ENCODE peak calls at places on chromosomes 11 and 22, in eight cellular contexts. C is H9; I is CD4-positive, alpha-beta T cell; G is uterus; W is nephron progenitor cell; K is pancreas; T is IMR-90; P is endothelial cell of umbilical vein. A is an unnamed sample.

GRCh38 chr11:587978-588380 is 11.7 kb downstream of the PHRF1 start:
- DNase-seq in K (peak), I (peak), G (no peak), W (no peak), P (no peak), C (no peak), T (peak), A (no peak)

GRCh38 chr11:126925321-126926093 is 75.1 kb downstream of the KIRREL3 start:
- DNase-seq in I (no peak), G (no peak), P (no peak), W (no peak), T (peak), K (no peak), C (peak), A (no peak)

GRCh38 chr11:88100161-88100560 is 75.1 kb downstream of the RAB38 start:
- DNase-seq in P (peak), G (no peak), K (no peak), I (no peak), W (no peak), T (no peak), C (no peak), A (no peak)

GRCh38 chr11:41306435-41306834 is 153.0 kb downstream of the LRRC4C start:
- DNase-seq in G (no peak), T (no peak), P (no peak), W (no peak), I (no peak), C (no peak), K (no peak), A (no peak)

GRCh38 chr11:64610596-64610995 is 19.6 kb downstream of the SLC22A12 start:
- DNase-seq in T (no peak), I (no peak), P (no peak), K (no peak), G (no peak), C (no peak), W (no peak), A (no peak)

GRCh38 chr22:38109391-38110000 is 988 bp downstream of the BAIAP2L2 start:
- DNase-seq in K (no peak), C (no peak), W (no peak), I (no peak), T (no peak), P (no peak), G (no peak), A (no peak)

GRCh38 chr11:74442601-74443000 is 24.7 kb downstream of the KCNE3 start:
- DNase-seq in I (no peak), C (no peak), W (no peak), G (no peak), T (peak), K (no peak), P (no peak), A (no peak)

GRCh38 chr11:75815345-75815983 is 454 bp downstream of the UVRAG start:
- DNase-seq in I (no peak), P (peak), G (no peak), C (peak), T (peak), K (peak), W (peak), A (no peak)

GRCh38 chr22:21646608-21647590 is 4.8 kb downstream of the SDF2L1 start:
- DNase-seq in C (peak), W (peak), K (peak), I (peak), P (peak), T (peak), G (peak), A (peak)

GRCh38 chr11:111162306-111162705 is 83.2 kb upstream of the POU2AF2 start:
- DNase-seq in I (no peak), W (no peak), G (no peak), K (no peak), P (no peak), T (peak), C (no peak), A (no peak)

GRCh38 chr11:3970101-3970500 is 114.6 kb downstream of the STIM1 start:
- DNase-seq in K (no peak), I (no peak), T (no peak), W (no peak), G (no peak), P (no peak), C (no peak), A (no peak)

GRCh38 chr11:121762820-121763219 is 310.1 kb upstream of the SORL1-AS1 start:
- DNase-seq in K (no peak), G (peak), C (peak), P (peak), T (peak), W (no peak), I (no peak), A (no peak)

GRCh38 chr22:22714600-22715361 is 70.4 kb downstream of the GGTLC2 start:
- DNase-seq in K (no peak), W (no peak), G (no peak), I (no peak), P (no peak), T (no peak), C (no peak), A (peak)

GRCh38 chr11:76188873-76189272 is 17.4 kb downstream of the WNT11 start:
- DNase-seq in P (no peak), W (no peak), C (no peak), I (no peak), G (no peak), T (no peak), K (no peak), A (no peak)

GRCh38 chr22:38824587-38824986 is 19.2 kb downstream of the NPTXR start:
- DNase-seq in T (peak), P (peak), C (peak), W (peak), K (peak), G (no peak), I (peak), A (peak)

GRCh38 chr11:44598831-44599230 is 33.4 kb downstream of the CD82 start:
- DNase-seq in C (no peak), T (no peak), W (no peak), P (no peak), I (no peak), K (no peak), G (no peak), A (no peak)

GRCh38 chr22:20853236-20853660 is 5.4 kb downstream of the PI4KA start:
- DNase-seq in W (no peak), I (no peak), P (no peak), C (no peak), K (no peak), T (no peak), G (no peak), A (no peak)

GRCh38 chr11:106961048-106961447 is 57.2 kb downstream of the GUCY1A2 start:
- DNase-seq in I (no peak), W (no peak), T (no peak), P (no peak), C (no peak), K (no peak), G (no peak), A (no peak)

GRCh38 chr22:37051629-37052385 is at the start of gene KCTD17:
- DNase-seq in I (peak), P (peak), W (peak), T (peak), G (peak), K (peak), C (peak), A (peak)
- TF ChIP-seq CTCF in I (no peak), P (no peak), W (no peak), T (peak), G (peak), K (no peak), C (no peak), A (no peak)

DNA sequence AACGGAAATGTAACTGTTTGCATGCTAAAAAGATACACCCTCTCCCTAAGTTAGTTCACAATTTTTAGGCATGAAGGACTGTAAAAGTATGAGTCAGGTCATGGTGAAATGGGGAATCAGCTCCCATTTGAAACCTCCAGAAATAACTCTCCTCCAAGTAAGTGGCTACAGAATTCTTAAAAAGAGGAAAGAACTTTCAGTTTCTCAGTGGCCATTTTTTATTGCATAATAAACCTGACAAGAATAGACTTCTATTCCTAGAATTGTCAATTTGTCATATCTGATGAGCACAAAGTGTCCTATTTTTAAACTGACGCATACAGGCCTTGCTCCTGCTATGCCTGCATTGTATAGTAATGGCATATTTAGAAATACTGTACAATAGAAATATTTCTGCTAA is 612.2 kb downstream of the CNTN5 start:
- DNase-seq in W (no peak), C (no peak), K (no peak), G (no peak), I (no peak), T (no peak), P (no peak), A (no peak)
- TF ChIP-seq CTCF in W (no peak), C (no peak), K (no peak), G (no peak), I (no peak), T (no peak), P (no peak), A (no peak)

GRCh38 chr11:67275606-67276409 is 9.5 kb downstream of the GRK2 start:
- DNase-seq in T (no peak), G (peak), W (peak), C (no peak), I (no peak), P (no peak), K (no peak), A (no peak)
- TF ChIP-seq CTCF in T (no peak), G (no peak), W (no peak), C (no peak), I (no peak), P (no peak), K (no peak), A (no peak)

GRCh38 chr22:46761539-46762237 is 762 bp upstream of the TBC1D22A start:
- DNase-seq in K (no peak), W (no peak), P (no peak), I (no peak), T (peak), G (no peak), C (no peak), A (no peak)

GRCh38 chr22:46763051-46763705 is 728 bp downstream of the TBC1D22A start:
- DNase-seq in W (no peak), C (no peak), T (peak), I (peak), G (peak), P (peak), K (no peak), A (no peak)

GRCh38 chr22:46758867-46759290 is 3.6 kb upstream of the TBC1D22A start:
- DNase-seq in I (peak), P (peak), C (peak), W (peak), G (no peak), K (no peak), T (peak), A (no peak)

GRCh38 chr22:46762238-46763050 is at the start of gene TBC1D22A:
- DNase-seq in W (peak), P (peak), T (peak), K (peak), G (peak), C (peak), I (peak), A (peak)

GRCh38 chr22:46761017-46761416 is 1.4 kb upstream of the TBC1D22A start:
- DNase-seq in G (no peak), I (no peak), P (no peak), W (no peak), T (no peak), K (no peak), C (no peak), A (no peak)
- TF ChIP-seq CTCF in G (no peak), I (no peak), P (no peak), W (no peak), T (no peak), K (no peak), C (no peak), A (no peak)

GRCh38 chr11:9990221-9990973 is 303.6 kb downstream of the SBF2 start:
- DNase-seq in G (no peak), K (no peak), T (peak), C (no peak), I (no peak), W (no peak), P (peak), A (no peak)
- TF ChIP-seq CTCF in G (no peak), K (no peak), T (peak), C (peak), I (no peak), W (no peak), P (no peak), A (peak)

DNA sequence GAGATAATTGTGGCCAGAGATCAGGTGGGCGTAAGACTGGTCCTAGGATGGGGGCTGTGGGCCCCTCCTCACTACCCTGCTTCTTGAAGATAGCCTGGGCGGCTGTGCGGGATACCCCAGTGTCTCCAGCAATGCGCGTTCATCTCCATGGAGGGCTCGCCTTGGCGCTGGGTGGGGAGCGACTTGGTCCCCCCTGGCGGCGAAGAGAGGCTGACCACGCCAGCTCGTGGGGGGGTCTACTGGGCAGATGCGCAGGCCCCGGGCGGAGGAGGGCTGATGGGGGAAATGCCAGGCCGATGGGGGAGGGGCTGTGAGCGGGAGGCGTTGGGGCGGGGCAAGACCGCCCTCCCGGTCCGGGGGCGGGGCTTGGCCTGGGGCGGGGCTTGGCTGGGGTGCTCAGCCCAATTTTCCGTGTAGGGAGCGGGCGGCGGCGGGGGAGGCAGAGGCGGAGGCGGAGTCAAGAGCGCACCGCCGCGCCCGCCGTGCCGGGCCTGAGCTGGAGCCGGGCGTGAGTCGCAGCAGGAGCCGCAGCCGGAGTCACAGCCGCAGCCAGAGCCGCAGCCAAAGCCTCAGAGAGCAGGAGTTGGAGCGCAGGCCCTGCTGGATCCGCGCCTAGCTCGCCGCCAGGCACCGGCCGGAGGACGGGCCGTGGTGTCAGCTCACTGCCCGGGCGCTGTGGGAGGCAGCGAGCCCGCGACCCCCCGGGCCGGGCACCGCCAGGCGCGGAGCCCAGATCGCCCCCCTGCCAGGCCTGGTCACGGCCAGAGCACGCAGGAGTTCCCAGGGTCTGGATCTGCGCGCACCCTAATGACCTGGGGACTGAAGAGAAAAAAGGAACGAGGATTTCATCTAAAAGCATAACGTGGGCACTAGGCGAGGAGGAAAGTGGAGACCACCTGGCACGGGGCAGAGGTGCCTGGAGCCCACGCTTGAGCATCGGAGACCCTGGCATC is at the start of gene SLC35E4:
- DNase-seq in W (peak), G (peak), C (peak), I (peak), P (peak), T (peak), K (peak), A (peak)
- TF ChIP-seq CTCF in W (no peak), G (peak), C (peak), I (no peak), P (peak), T (peak), K (no peak), A (peak)

A was measured in osteocyte.